ENCODE peak calls at places on chromosomes 3 and 15, in six cellular contexts. D, J, K, F, B and I are unnamed samples.

GRCh38 chr15:75201609-75202250 is at the start of gene C15orf39:
- DNase-seq in B (peak; percentile 92), D (peak; percentile 85), K (peak; percentile 69), J (peak; percentile 68), F (peak; percentile 60), I (peak; percentile 60)

GRCh38 chr15:36737430-36737891 is 158.0 kb downstream of the CDIN1 start:
- DNase-seq in K (no peak), F (no peak), D (no peak), J (no peak), B (no peak), I (no peak)

GRCh38 chr3:42192334-42193200 is 73.4 kb downstream of the CCK start:
- DNase-seq in K (no peak), F (no peak), B (no peak), J (no peak), D (peak; percentile 57), I (no peak)

GRCh38 chr3:86733257-86733656 is 257.7 kb downstream of the VGLL3 start:
- DNase-seq in D (no peak), B (no peak), K (no peak), F (no peak), J (no peak), I (no peak)

GRCh38 chr3:190533511-190534282 is 19.8 kb downstream of the IL1RAP start:
- DNase-seq in K (no peak), D (no peak), B (peak; percentile 43), J (peak; percentile 50), F (no peak), I (no peak)

GRCh38 chr15:43067717-43068461 is 37.9 kb downstream of the UBR1 start:
- DNase-seq in F (no peak), K (no peak), J (no peak), B (no peak), D (no peak), I (no peak)

GRCh38 chr3:30078736-30079135 is 527.7 kb upstream of the TGFBR2 start:
- DNase-seq in F (no peak), B (no peak), K (no peak), D (no peak), J (peak; percentile 14), I (no peak)

GRCh38 chr3:74149466-74149865 is 465.0 kb downstream of the CNTN3 start:
- DNase-seq in D (no peak), J (no peak), F (no peak), B (no peak), K (no peak), I (no peak)

GRCh38 chr15:27545494-27546255 is 553.4 kb downstream of the OCA2 start:
- DNase-seq in K (no peak), D (no peak), F (no peak), J (no peak), B (no peak), I (no peak)

GRCh38 chr15:75153084-75153483 is 48.6 kb upstream of the C15orf39 start:
- DNase-seq in F (no peak), B (peak; percentile 59), K (no peak), J (no peak), D (no peak), I (no peak)

GRCh38 chr15:83248151-83248851 is 36.2 kb downstream of the BNC1 start:
- DNase-seq in B (peak; percentile 18), F (peak; percentile 14), K (peak; percentile 17), J (peak; percentile 35), D (peak; percentile 26), I (no peak)

GRCh38 chr3:175193815-175194518 is 334.8 kb downstream of the NAALADL2 start:
- DNase-seq in K (no peak), D (no peak), B (no peak), J (no peak), F (no peak), I (no peak)

GRCh38 chr3:72625616-72626337 is 222.5 kb downstream of the SHQ1 start:
- DNase-seq in B (peak; percentile 35), F (no peak), K (no peak), J (no peak), D (no peak), I (no peak)

GRCh38 chr3:94686208-94686607 is 623.3 kb downstream of the NSUN3 start:
- DNase-seq in B (no peak), F (no peak), J (no peak), K (no peak), D (no peak), I (no peak)

GRCh38 chr3:171753025-171753472 is 57.2 kb downstream of the PLD1 start:
- DNase-seq in J (peak; percentile 88), D (no peak), K (peak; percentile 3), B (no peak), F (no peak), I (no peak)

GRCh38 chr3:105868450-105868744 is 415 bp downstream of the CBLB start:
- DNase-seq in D (no peak), K (no peak), B (peak; percentile 33), F (no peak), J (peak; percentile 37), I (peak; percentile 25)

GRCh38 chr15:59174846-59175831 is 31.5 kb upstream of the LDHAL6B start:
- DNase-seq in D (peak; percentile 42), F (peak; percentile 6), B (peak; percentile 84), K (peak; percentile 69), J (peak; percentile 56), I (peak; percentile 94)

GRCh38 chr3:15098503-15099363 is at the start of gene RBSN:
- DNase-seq in D (peak; percentile 97), F (peak; percentile 86), B (peak; percentile 83), J (peak; percentile 96), K (peak; percentile 87), I (peak; percentile 99)

GRCh38 chr3:167228135-167228534 is 152.0 kb downstream of the ZBBX start:
- DNase-seq in B (no peak), D (no peak), J (no peak), F (no peak), K (no peak), I (no peak)

GRCh38 chr3:29919551-29919950 is 638.7 kb downstream of the RBMS3 start:
- DNase-seq in D (no peak), J (no peak), B (no peak), K (no peak), F (no peak), I (no peak)

GRCh38 chr3:103949690-103950089 is 1417.0 kb upstream of the ALCAM start:
- DNase-seq in K (no peak), J (no peak), F (no peak), D (no peak), B (no peak), I (no peak)

GRCh38 chr15:41564286-41564959 is 5.4 kb downstream of the TYRO3 start:
- DNase-seq in K (no peak), J (no peak), B (no peak), F (no peak), D (no peak), I (peak; percentile 55)

GRCh38 chr15:42136513-42136912 is 19.9 kb downstream of the PLA2G4F start:
- DNase-seq in D (no peak), B (no peak), F (no peak), J (no peak), K (no peak), I (no peak)

GRCh38 chr15:82697735-82698407 is 11.8 kb downstream of the AP3B2 start:
- DNase-seq in D (no peak), K (no peak), B (no peak), J (no peak), F (no peak), I (no peak)

GRCh38 chr3:123660900-123661299 is 76.0 kb upstream of the HACD2 start:
- DNase-seq in F (no peak), D (no peak), K (peak; percentile 10), B (no peak), J (peak; percentile 91), I (peak; percentile 75)

GRCh38 chr3:12588674-12589054 is 31.8 kb downstream of the MKRN2 start:
- DNase-seq in D (no peak), F (no peak), K (no peak), J (no peak), B (no peak), I (no peak)

GRCh38 chr15:42104095-42104891 is 9.9 kb upstream of the PLA2G4D start:
- DNase-seq in D (no peak), J (no peak), K (no peak), B (no peak), F (no peak), I (no peak)

GRCh38 chr3:125591116-125591755 is 4.1 kb downstream of the OSBPL11 start:
- DNase-seq in J (no peak), D (no peak), F (no peak), B (no peak), K (no peak), I (no peak)

GRCh38 chr3:126433496-126434263 is 39.0 kb downstream of the CFAP100 start:
- DNase-seq in K (peak; percentile 6), B (no peak), J (no peak), D (no peak), F (no peak), I (peak; percentile 35)

GRCh38 chr3:63656791-63657190 is 4.3 kb downstream of the SNTN start:
- DNase-seq in J (no peak), K (no peak), F (no peak), B (no peak), D (no peak), I (no peak)

GRCh38 chr3:56251343-56251945 is 216.8 kb downstream of the ERC2 start:
- DNase-seq in K (no peak), B (peak; percentile 19), F (no peak), J (peak; percentile 37), D (no peak), I (no peak)

GRCh38 chr3:81666502-81667121 is 94.8 kb downstream of the GBE1 start:
- DNase-seq in J (no peak), D (no peak), K (no peak), F (no peak), B (no peak), I (no peak)